ENCODE peak calls at places on chromosomes 4 and X, in nine cellular contexts. L is posterior vena cava; D is hepatocyte; H is activated CD4-positive, alpha-beta T cell treated with anti-CD3 and anti-CD28 coated beads, Interleukin-2, amount 50 U/mL, for 48 hours; S is uterus; V is CD4-positive, CD25-positive, alpha-beta regulatory T cell; G is activated naive CD4-positive, alpha-beta T cell treated with Interleukin-2 at 50 U/mL for 16 hours; K is left ventricle myocardium inferior; X is NCI-H1105. I is an unnamed sample.

GRCh38 chr4:150010525-150011126 is 67.6 kb upstream of the DCLK2 start:
- DNase-seq in G (no peak), S (peak; percentile 40), K (no peak), D (peak; percentile 74), L (no peak), H (no peak), V (no peak), X (peak; percentile 4), I (no peak)

GRCh38 chr4:124711469-124712416 is 789 bp downstream of the ANKRD50 start:
- DNase-seq in K (no peak), G (no peak), S (peak; percentile 38), D (peak; percentile 83), H (peak; percentile 15), X (peak; percentile 37), L (peak; percentile 82), V (peak; percentile 1), I (no peak)

GRCh38 chr4:145619639-145619996 is 433 bp downstream of the MMAA start:
- DNase-seq in V (peak; percentile 37), H (peak; percentile 63), S (peak; percentile 38), D (peak; percentile 75), G (peak; percentile 60), L (peak; percentile 72), X (no peak), K (no peak), I (peak; percentile 72)

GRCh38 chrX:30653415-30654131 is at the start of gene GK:
- DNase-seq in S (peak; percentile 17), D (peak; percentile 25), H (peak; percentile 12), L (no peak), K (peak; percentile 15), G (no peak), V (peak; percentile 9), X (no peak), I (no peak)

GRCh38 chr4:37685726-37686372 is 327 bp downstream of the RELL1 start:
- DNase-seq in K (peak; percentile 58), X (no peak), D (peak; percentile 81), L (peak; percentile 85), H (peak; percentile 50), V (peak; percentile 37), G (peak; percentile 57), S (peak; percentile 59), I (peak; percentile 60)

GRCh38 chr4:152102184-152103000 is 341.6 kb upstream of the GATB start:
- DNase-seq in L (no peak), H (no peak), S (no peak), G (no peak), K (no peak), D (no peak), X (no peak), V (no peak), I (no peak)

GRCh38 chrX:46381630-46382029 is 163.6 kb downstream of the ZNF674 start:
- DNase-seq in H (peak; percentile 16), X (no peak), L (no peak), S (no peak), V (no peak), D (peak; percentile 13), G (peak; percentile 26), K (no peak), I (peak; percentile 30)

GRCh38 chr4:24930136-24930535 is 17.3 kb upstream of the CCDC149 start:
- DNase-seq in L (no peak), V (no peak), K (no peak), D (no peak), X (no peak), S (no peak), H (no peak), G (no peak), I (no peak)

GRCh38 chr4:53764761-53765490 is 173.6 kb upstream of the LNX1 start:
- DNase-seq in L (no peak), D (no peak), K (no peak), G (no peak), S (no peak), X (no peak), H (no peak), V (no peak), I (no peak)

GRCh38 chr4:38322709-38323108 is 341.3 kb upstream of the KLF3 start:
- DNase-seq in G (no peak), X (no peak), H (no peak), S (no peak), L (no peak), D (no peak), V (no peak), K (peak; percentile 33), I (no peak)

GRCh38 chrX:119948381-119948780 is 4.8 kb upstream of the NKAP start:
- DNase-seq in D (no peak), L (no peak), K (no peak), S (no peak), G (no peak), H (no peak), V (no peak), X (no peak), I (no peak)

GRCh38 chrX:37302569-37302968 is 46.6 kb upstream of the PRRG1 start:
- DNase-seq in S (no peak), V (no peak), K (peak; percentile 12), X (no peak), D (peak; percentile 50), L (no peak), H (no peak), G (no peak), I (no peak)

GRCh38 chr4:48642421-48643144 is 137.5 kb downstream of the FRYL start:
- DNase-seq in K (no peak), G (no peak), D (no peak), X (no peak), S (no peak), H (no peak), L (no peak), V (no peak), I (no peak)